ENCODE peak calls at places on chromosome 15, in four cellular contexts. O, G, R and F are unnamed samples. For H3K4me1, the result is how much of the 10 kb centered on the place peaks cover.

GRCh38 chr15:52436971-52437370 is 91.7 kb downstream of the MYO5A start:
- DNase-seq in O (no peak), G (no peak), R (no peak), F (no peak)

GRCh38 chr15:50261979-50262378 is 3.5 kb downstream of the HDC start:
- DNase-seq in O (no peak), G (peak), R (no peak), F (no peak)

GRCh38 chr15:68991723-68992122 is 22.8 kb upstream of the NOX5 start:
- DNase-seq in O (no peak), G (peak), R (no peak), F (peak)

GRCh38 chr15:101481381-101481705 is 8.2 kb downstream of the PCSK6 start:
- DNase-seq in O (no peak), G (no peak), R (no peak), F (no peak)

GRCh38 chr15:41024141-41024540 is 70.9 kb downstream of the CHAC1 start:
- DNase-seq in O (no peak), G (no peak), R (no peak), F (no peak)

GRCh38 chr15:22904736-22905135 is 66.3 kb downstream of the NIPA2 start:
- DNase-seq in O (no peak), G (no peak), R (no peak), F (no peak)

GRCh38 chr15:89783111-89783860 is 7.2 kb downstream of the MESP2 start:
- DNase-seq in O (no peak), G (peak), R (no peak), F (no peak)

GRCh38 chr15:68231102-68231818 is 1.7 kb upstream of the CLN6 start:
- DNase-seq in O (no peak), G (no peak), R (peak), F (no peak)

GRCh38 chr15:69719527-69719926 is 266.9 kb downstream of the RPLP1 start:
- DNase-seq in O (no peak), G (no peak), R (no peak), F (no peak)

GRCh38 chr15:29432191-29433049 is 162.8 kb upstream of the NSMCE3 start:
- DNase-seq in O (no peak), G (no peak), R (no peak), F (peak)

GRCh38 chr15:94185547-94186236 is 45.7 kb upstream of the MCTP2 start:
- DNase-seq in O (no peak), G (no peak), R (no peak), F (no peak)

GRCh38 chr15:82854554-82854953 is 45.1 kb downstream of the WHAMM start:
- DNase-seq in O (no peak), G (no peak), R (no peak), F (no peak)

GRCh38 chr15:68208641-68209240 is 3.6 kb upstream of the CALML4 start:
- DNase-seq in O (no peak), G (no peak), R (no peak), F (no peak)

GRCh38 chr15:99504823-99505551 is 60.8 kb upstream of the MEF2A start:
- DNase-seq in O (no peak), G (no peak), R (no peak), F (no peak)

GRCh38 chr15:71434774-71435173 is 319.5 kb downstream of the THSD4 start:
- DNase-seq in O (no peak), G (no peak), R (no peak), F (no peak)

GRCh38 chr15:99326235-99326634 is 75.0 kb downstream of the LRRC28 start:
- DNase-seq in O (no peak), G (no peak), R (no peak), F (no peak)

GRCh38 chr15:65375871-65376552 is 1.8 kb downstream of the IGDCC3 start:
- DNase-seq in O (no peak), G (no peak), R (no peak), F (no peak)

GRCh38 chr15:40438712-40439111 is 2.0 kb upstream of the BAHD1 start:
- DNase-seq in O (no peak), G (no peak), R (peak), F (no peak)

GRCh38 chr15:40256642-40257235 is 17.9 kb downstream of the PAK6 start:
- DNase-seq in O (no peak), G (no peak), R (no peak), F (no peak)

GRCh38 chr15:85771781-85772445 is 22.8 kb downstream of the KLHL25 start:
- DNase-seq in O (no peak), G (no peak), R (peak), F (peak)

GRCh38 chr15:85769182-85769900 is 25.4 kb downstream of the KLHL25 start:
- DNase-seq in O (no peak), G (no peak), R (no peak), F (no peak)

GRCh38 chr15:85770014-85770721 is 24.6 kb downstream of the KLHL25 start:
- DNase-seq in O (no peak), G (no peak), R (no peak), F (no peak)

GRCh38 chr15:85771276-85771675 is 23.4 kb downstream of the KLHL25 start:
- DNase-seq in O (no peak), G (no peak), R (no peak), F (no peak)

GRCh38 chr15:85770722-85771041 is 24.0 kb downstream of the KLHL25 start:
- DNase-seq in O (no peak), G (no peak), R (no peak), F (no peak)
- H3K4me1 ChIP-seq in O (under half), G (under half), R (under half), F (under half)

DNA sequence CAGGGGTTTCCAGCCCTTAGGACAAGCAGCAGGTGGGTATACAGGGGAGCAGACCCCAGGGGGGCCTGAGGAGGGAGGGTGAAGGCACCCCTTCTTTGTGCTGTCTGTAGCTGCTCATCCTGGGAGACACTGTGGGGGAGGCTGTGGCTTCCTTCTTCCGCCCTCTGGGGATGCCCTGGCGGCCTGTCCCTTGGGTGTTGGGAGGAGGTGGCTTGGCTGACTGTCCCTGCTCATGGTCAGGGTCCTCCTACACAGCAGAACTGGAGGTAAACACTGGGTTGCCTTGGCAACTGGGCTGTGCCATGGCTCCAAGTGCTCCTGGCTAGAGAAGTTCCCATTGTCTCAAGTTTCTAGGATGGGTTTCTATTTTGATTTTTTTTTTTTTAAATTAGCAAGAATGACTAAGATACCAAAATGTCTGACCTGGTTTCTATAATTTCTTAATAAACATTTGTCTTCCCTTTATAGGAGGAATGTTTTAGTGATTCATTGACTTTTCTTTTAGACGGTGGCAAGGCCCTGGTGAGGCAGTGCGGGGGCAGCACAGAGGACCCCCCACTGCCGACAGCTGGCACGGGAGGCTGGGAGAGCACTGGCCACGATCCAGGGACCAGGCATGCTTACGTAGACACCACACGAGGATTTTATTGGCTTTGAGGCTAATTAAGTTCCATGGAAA is 12.4 kb downstream of the KLF13 start:
- DNase-seq in O (peak), G (peak), R (peak), F (peak)
- H3K4me1 ChIP-seq in O (half or more), G (under half), R (half or more), F (half or more)

DNA sequence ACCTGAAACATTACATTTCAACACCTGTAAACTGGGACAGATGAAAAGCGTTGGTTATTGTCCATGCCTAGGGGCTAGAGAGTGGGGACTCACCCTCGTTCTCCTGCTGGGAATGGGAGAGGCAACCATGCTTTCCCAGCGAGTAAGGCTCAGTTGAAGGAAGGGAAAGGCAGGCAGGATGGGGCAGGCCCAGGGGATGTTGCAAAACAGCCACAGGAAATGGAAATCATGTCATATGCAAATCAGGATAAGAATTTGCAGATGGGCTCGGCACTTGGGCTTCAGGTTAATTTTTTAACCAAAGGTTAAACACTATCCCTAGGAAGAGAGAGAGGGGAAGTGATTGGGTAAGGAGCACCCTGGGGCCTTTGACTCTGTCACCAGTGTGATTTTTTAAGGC is 14.5 kb upstream of the PLA2G4E start:
- DNase-seq in O (no peak), G (no peak), R (no peak), F (peak)
- H3K4me1 ChIP-seq in O (under half), G (under half), R (under half), F (under half)

GRCh38 chr15:32823750-32824149 is 105.9 kb downstream of the GREM1 start:
- DNase-seq in O (no peak), G (no peak), R (no peak), F (no peak)
- H3K4me1 ChIP-seq in O (under half), G (under half), R (under half), F (under half)

DNA sequence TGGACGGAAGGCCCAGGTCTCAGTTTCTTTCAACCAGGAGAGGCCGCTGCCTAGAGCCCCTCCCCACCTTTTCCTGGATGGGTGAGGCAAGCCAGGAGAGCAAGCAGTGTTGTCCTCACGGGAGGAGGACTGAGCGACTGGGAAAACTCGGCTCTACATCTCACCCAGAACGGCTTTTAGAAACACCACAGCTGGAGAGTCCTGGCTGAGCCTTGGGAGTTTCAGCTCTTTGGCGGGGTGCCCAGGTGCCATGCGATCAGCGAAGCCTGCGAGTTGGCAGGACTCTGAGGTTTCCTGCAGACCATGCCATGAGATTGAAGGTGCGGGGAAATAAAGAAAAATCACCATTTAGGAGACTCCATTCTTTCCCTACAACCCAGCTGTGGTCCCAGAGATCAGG is 26.0 kb downstream of the PPCDC start:
- DNase-seq in O (peak), G (no peak), R (peak), F (peak)
- H3K4me1 ChIP-seq in O (half or more), G (under half), R (under half), F (under half)

GRCh38 chr15:25789206-25789605 is 73.9 kb downstream of the ATP10A start:
- DNase-seq in O (no peak), G (no peak), R (no peak), F (no peak)
- H3K4me1 ChIP-seq in O (half or more), G (under half), R (under half), F (under half)

DNA sequence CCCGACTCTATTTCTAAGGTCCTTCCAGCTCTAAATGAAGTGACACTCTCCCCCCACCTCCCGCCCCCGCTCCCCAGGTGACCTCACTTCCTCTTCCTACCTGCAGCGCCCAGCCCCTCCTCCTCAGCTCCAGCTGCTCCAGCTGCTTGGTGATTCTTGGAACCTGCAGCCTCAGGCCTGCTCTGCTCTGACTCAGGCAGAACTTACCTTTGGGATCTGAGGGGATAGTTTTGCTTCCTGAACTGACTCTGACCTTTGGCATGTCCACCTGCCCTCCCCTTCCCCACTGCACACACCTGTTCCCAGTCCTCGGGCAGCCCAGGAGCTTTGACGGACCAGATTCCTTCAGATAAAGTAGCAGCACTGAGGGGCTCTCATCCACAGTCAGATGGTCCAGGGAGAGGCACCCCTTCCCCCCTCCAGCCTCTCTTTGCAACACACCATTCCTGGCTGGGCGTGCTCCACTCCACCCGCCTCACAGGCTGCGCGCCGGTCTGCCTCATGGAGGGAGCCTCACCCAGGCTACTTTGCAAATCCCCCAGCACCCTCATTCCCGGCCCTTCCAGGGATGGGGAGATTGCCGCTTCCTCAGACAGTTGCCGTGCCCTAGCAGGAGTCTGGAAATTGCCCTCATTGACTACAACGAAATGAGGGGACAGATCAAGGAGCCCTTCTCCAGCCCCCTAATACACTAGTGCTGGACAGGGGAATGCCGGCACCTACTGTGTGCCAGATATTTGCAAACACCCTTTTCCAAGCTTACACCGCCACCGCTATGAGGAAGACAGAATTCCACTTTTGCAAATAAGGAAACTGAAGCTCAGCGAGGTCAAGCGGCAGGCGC is 695 bp upstream of the C15orf39 start:
- DNase-seq in O (no peak), G (peak), R (no peak), F (peak)
- H3K4me1 ChIP-seq in O (half or more), G (half or more), R (under half), F (under half)

GRCh38 chr15:88656760-88657221 is 18.0 kb downstream of the ISG20 start:
- DNase-seq in O (no peak), G (no peak), R (no peak), F (peak)

GRCh38 chr15:88654430-88655102 is 15.8 kb downstream of the ISG20 start:
- DNase-seq in O (no peak), G (no peak), R (no peak), F (peak)

GRCh38 chr15:88655780-88656488 is 17.1 kb downstream of the ISG20 start:
- DNase-seq in O (no peak), G (no peak), R (no peak), F (peak)

GRCh38 chr15:88653200-88654064 is 14.6 kb downstream of the ISG20 start:
- DNase-seq in O (no peak), G (no peak), R (no peak), F (peak)

DNA sequence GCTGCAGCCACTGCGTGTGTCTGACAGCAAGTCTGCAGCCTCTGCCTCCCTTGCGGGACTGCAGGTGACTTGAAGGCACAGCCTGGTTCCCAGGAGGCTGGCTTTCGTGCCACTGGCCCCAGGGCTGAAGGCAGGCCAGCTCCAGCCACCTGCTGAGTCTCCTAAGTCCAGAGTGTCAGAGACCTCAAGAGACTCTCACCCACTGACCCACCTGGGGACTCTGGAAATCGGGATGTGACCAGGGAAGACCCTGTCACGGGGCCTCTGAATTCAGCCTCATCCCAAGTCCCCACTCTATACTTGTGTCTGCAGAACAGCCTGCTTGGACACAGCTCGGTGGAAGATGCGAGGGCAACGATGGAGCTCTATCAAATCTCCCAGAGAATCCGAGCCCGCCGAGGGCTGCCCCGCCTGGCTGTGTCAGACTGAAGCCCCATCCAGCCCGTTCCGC is 16.3 kb downstream of the ISG20 start:
- DNase-seq in O (no peak), G (no peak), R (no peak), F (peak)
- H3K4me1 ChIP-seq in O (under half), G (under half), R (under half), F (under half)

DNA sequence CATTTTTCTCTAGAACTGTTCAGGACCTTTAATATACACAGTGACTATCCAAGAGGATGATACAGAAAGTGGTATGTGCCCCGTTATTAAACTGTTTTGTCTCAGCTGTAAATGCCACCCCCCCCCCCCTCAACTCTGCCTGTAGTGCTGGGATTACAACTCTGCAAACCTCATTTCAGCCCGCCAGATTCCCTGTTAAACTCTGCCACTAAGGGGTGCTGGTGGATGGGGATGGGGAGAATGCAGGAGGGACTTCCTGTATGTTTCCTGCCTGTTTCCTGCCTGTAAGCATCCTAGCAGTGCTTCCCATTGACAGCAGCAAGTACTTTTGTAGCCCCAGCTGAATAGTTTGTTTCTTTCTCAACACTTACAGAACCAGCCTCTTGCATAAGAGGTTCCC is 301.7 kb upstream of the RORA start:
- DNase-seq in O (no peak), G (peak), R (no peak), F (no peak)
- H3K4me1 ChIP-seq in O (under half), G (under half), R (under half), F (under half)